ENCODE peak calls at places on chromosomes 6 and 20, in eight cellular contexts. P is CD8-positive, alpha-beta memory T cell; A is upper lobe of left lung; B is stimulated activated CD8-positive, alpha-beta memory T cell treated with anti-CD3 and anti-CD28 coated beads, Interleukin-12 subunit alpha, Interleukin-12 subunit beta, amount 100 ng/mL, for 4 hours; M is caudate nucleus; C is RCC 7860; H is ACHN; L is natural killer cell treated with Interleukin-12 subunit alpha and Interleukin-12 subunit beta and Interleukin-15 and Interleukin-18, amount 100 ng/mL, for 72 hours. R is an unnamed sample.

GRCh38 chr6:121944361-121944760 is 455.1 kb upstream of the HSF2 start:
- DNase-seq in H (no peak), A (no peak), B (no peak), P (no peak), L (no peak), C (no peak), M (no peak), R (no peak)

GRCh38 chr6:117110737-117111136 is 154.6 kb upstream of the VGLL2 start:
- DNase-seq in P (no peak), B (no peak), L (no peak), C (no peak), M (no peak), A (no peak), H (no peak), R (no peak)

GRCh38 chr6:163148781-163149534 is 265.6 kb upstream of the QKI start:
- DNase-seq in H (no peak), P (no peak), L (no peak), C (no peak), M (peak), B (no peak), A (peak), R (no peak)

GRCh38 chr6:17580518-17581048 is 19.5 kb upstream of the FAM8A1 start:
- DNase-seq in A (peak), C (no peak), H (peak), M (no peak), P (peak), B (no peak), L (no peak), R (peak)

GRCh38 chr6:17865798-17866725 is 121.4 kb downstream of the KIF13A start:
- DNase-seq in M (peak), B (no peak), A (no peak), L (no peak), P (no peak), C (peak), H (peak), R (no peak)

GRCh38 chr20:51122931-51123658 is 100.2 kb upstream of the KCNG1 start:
- DNase-seq in P (no peak), L (no peak), A (no peak), C (no peak), H (no peak), B (no peak), M (no peak), R (no peak)

GRCh38 chr20:63641792-63642517 is 11.3 kb downstream of the STMN3 start:
- DNase-seq in M (peak), P (peak), H (peak), A (peak), L (peak), B (peak), C (peak), R (peak)

GRCh38 chr20:9403481-9403880 is 110.9 kb upstream of the LAMP5 start:
- DNase-seq in M (no peak), H (no peak), B (no peak), C (no peak), L (no peak), P (no peak), A (no peak), R (no peak)

GRCh38 chr6:36829919-36830544 is 9.2 kb downstream of the CPNE5 start:
- DNase-seq in C (no peak), L (no peak), A (no peak), B (no peak), H (no peak), M (no peak), P (no peak), R (no peak)

GRCh38 chr6:166810864-166811263 is 145.5 kb downstream of the RNASET2 start:
- DNase-seq in A (no peak), C (no peak), H (no peak), P (no peak), B (no peak), L (no peak), M (no peak), R (no peak)

GRCh38 chr6:160667854-160668481 is 3.9 kb upstream of the LPA start:
- DNase-seq in H (peak), L (no peak), C (peak), B (no peak), A (no peak), P (no peak), M (no peak), R (no peak)

GRCh38 chr6:7879043-7879442 is 31.5 kb downstream of the TXNDC5 start:
- DNase-seq in H (no peak), B (no peak), M (no peak), P (no peak), A (no peak), C (no peak), L (no peak), R (no peak)

GRCh38 chr6:101413773-101414172 is 20.3 kb downstream of the GRIK2 start:
- DNase-seq in C (no peak), A (no peak), P (no peak), M (no peak), L (no peak), B (no peak), H (no peak), R (no peak)

GRCh38 chr6:47034421-47034820 is 7.7 kb downstream of the ADGRF1 start:
- DNase-seq in A (no peak), M (no peak), C (no peak), H (no peak), B (no peak), P (no peak), L (no peak), R (no peak)

GRCh38 chr6:93787841-93788240 is 368.5 kb upstream of the EPHA7 start:
- DNase-seq in H (peak), B (no peak), P (no peak), M (no peak), L (no peak), C (peak), A (no peak), R (no peak)

GRCh38 chr20:56968386-56969048 is 297.9 kb downstream of the BMP7 start:
- DNase-seq in M (no peak), P (no peak), A (no peak), L (no peak), B (no peak), C (no peak), H (no peak), R (no peak)

GRCh38 chr20:54345817-54346216 is 129.6 kb upstream of the DOK5 start:
- DNase-seq in A (no peak), L (no peak), C (no peak), P (no peak), H (no peak), M (no peak), B (no peak), R (no peak)

GRCh38 chr6:72624557-72625160 is 2.8 kb downstream of the KCNQ5 start:
- DNase-seq in B (no peak), C (no peak), A (no peak), L (no peak), H (peak), M (no peak), P (no peak), R (no peak)

GRCh38 chr20:49948809-49949507 is 12.8 kb downstream of the RNF114 start:
- DNase-seq in P (no peak), H (peak), M (no peak), C (peak), A (no peak), L (no peak), B (no peak), R (no peak)

GRCh38 chr6:122472022-122472340 is 374 bp upstream of the SERINC1 start:
- DNase-seq in C (no peak), A (no peak), P (no peak), M (no peak), H (no peak), L (no peak), B (no peak), R (no peak)

GRCh38 chr20:31569163-31570020 is 35.7 kb upstream of the ID1 start:
- DNase-seq in A (no peak), C (peak), H (peak), M (peak), P (peak), B (peak), L (no peak), R (peak)

GRCh38 chr20:25227317-25227831 is 20.5 kb upstream of the PYGB start:
- DNase-seq in C (no peak), M (no peak), A (peak), B (no peak), P (no peak), H (peak), L (no peak), R (no peak)

GRCh38 chr20:9021699-9022098 is 47.2 kb upstream of the PLCB4 start:
- DNase-seq in L (no peak), C (peak), H (peak), M (no peak), B (no peak), A (no peak), P (no peak), R (no peak)

GRCh38 chr20:57596998-57597939 is 23.0 kb downstream of the ZBP1 start:
- DNase-seq in B (peak), L (peak), A (peak), C (peak), P (peak), H (peak), M (peak), R (peak)

GRCh38 chr6:169529931-169530761 is 171.7 kb downstream of the WDR27 start:
- DNase-seq in L (no peak), P (no peak), H (peak), C (peak), M (no peak), B (no peak), A (no peak), R (no peak)

GRCh38 chr20:54073288-54073687 is 2.9 kb upstream of the BCAS1 start:
- DNase-seq in L (no peak), P (no peak), A (no peak), M (no peak), H (no peak), C (no peak), B (no peak), R (no peak)